ENCODE peak calls at places on chromosomes 3 and 15, in five cellular contexts. One of them, this sample, is unnamed.
A peak's percentile ranks its signal among the peaks of the same experiment; 100 is the strongest.

GRCh38 chr3:35908366-35909232 is 269.3 kb downstream of the ARPP21 start:
- DNase-seq in IMR-90: peak; percentile 70
- DNase-seq in A549: peak; percentile 78
- DNase-seq in HepG2: peak; percentile 44
- DNase-seq in K562: peak; percentile 32
- DNase-seq in this sample: peak; percentile 85

GRCh38 chr3:106097817-106098410 is 229.1 kb upstream of the CBLB start:
- DNase-seq in IMR-90: peak; percentile 51
- DNase-seq in A549: no peak
- DNase-seq in HepG2: no peak
- DNase-seq in K562: no peak
- DNase-seq in this sample: no peak

GRCh38 chr15:69398541-69398940 is 15.6 kb upstream of the KIF23 start:
- DNase-seq in IMR-90: peak; percentile 67
- DNase-seq in A549: no peak
- DNase-seq in HepG2: no peak
- DNase-seq in K562: no peak
- DNase-seq in this sample: no peak

GRCh38 chr3:184289426-184289938 is 9.6 kb upstream of the PSMD2 start:
- DNase-seq in IMR-90: peak; percentile 38
- DNase-seq in A549: peak; percentile 66
- DNase-seq in HepG2: no peak
- DNase-seq in K562: peak; percentile 75
- DNase-seq in this sample: peak; percentile 91

GRCh38 chr3:12815719-12816118 is 19.2 kb downstream of the CAND2 start:
- DNase-seq in IMR-90: no peak
- DNase-seq in A549: no peak
- DNase-seq in HepG2: no peak
- DNase-seq in K562: no peak
- DNase-seq in this sample: no peak

GRCh38 chr3:107545680-107546120 is 22.9 kb downstream of the BBX start:
- DNase-seq in IMR-90: peak; percentile 39
- DNase-seq in A549: no peak
- DNase-seq in HepG2: no peak
- DNase-seq in K562: no peak
- DNase-seq in this sample: no peak

GRCh38 chr15:75031773-75032302 is 8.4 kb downstream of the PPCDC start:
- DNase-seq in IMR-90: no peak
- DNase-seq in A549: no peak
- DNase-seq in HepG2: no peak
- DNase-seq in K562: no peak
- DNase-seq in this sample: no peak

GRCh38 chr3:4746241-4746958 is 232.8 kb upstream of the BHLHE40 start:
- DNase-seq in IMR-90: peak; percentile 70
- DNase-seq in A549: peak; percentile 70
- DNase-seq in HepG2: no peak
- DNase-seq in K562: no peak
- DNase-seq in this sample: no peak

GRCh38 chr15:89105147-89105546 is 16.9 kb downstream of the ABHD2 start:
- DNase-seq in IMR-90: peak; percentile 99
- DNase-seq in A549: peak; percentile 75
- DNase-seq in HepG2: peak; percentile 45
- DNase-seq in K562: no peak
- DNase-seq in this sample: no peak

GRCh38 chr3:12954180-12954579 is 112.8 kb upstream of the RPL32 start:
- DNase-seq in IMR-90: no peak
- DNase-seq in A549: no peak
- DNase-seq in HepG2: no peak
- DNase-seq in K562: no peak
- DNase-seq in this sample: no peak

GRCh38 chr15:69129026-69129385 is 31.4 kb upstream of the GLCE start:
- DNase-seq in IMR-90: no peak
- DNase-seq in A549: no peak
- DNase-seq in HepG2: no peak
- DNase-seq in K562: no peak
- DNase-seq in this sample: no peak

GRCh38 chr3:123883656-123884257 is 375 bp downstream of the MYLK start:
- DNase-seq in IMR-90: no peak
- DNase-seq in A549: peak; percentile 16
- DNase-seq in HepG2: no peak
- DNase-seq in K562: no peak
- DNase-seq in this sample: no peak

GRCh38 chr15:90749754-90750153 is 32.6 kb downstream of the BLM start:
- DNase-seq in IMR-90: no peak
- DNase-seq in A549: no peak
- DNase-seq in HepG2: no peak
- DNase-seq in K562: no peak
- DNase-seq in this sample: no peak

GRCh38 chr15:40320931-40321371 is 2.5 kb upstream of the INAFM2 start:
- DNase-seq in IMR-90: peak; percentile 67
- DNase-seq in A549: peak; percentile 48
- DNase-seq in HepG2: peak; percentile 66
- DNase-seq in K562: peak; percentile 68
- DNase-seq in this sample: no peak

GRCh38 chr3:33299395-33300081 is 22.3 kb downstream of the FBXL2 start:
- DNase-seq in IMR-90: peak; percentile 76
- DNase-seq in A549: peak; percentile 18
- DNase-seq in HepG2: no peak
- DNase-seq in K562: no peak
- DNase-seq in this sample: no peak

GRCh38 chr15:36826948-36827347 is 247.5 kb downstream of the CDIN1 start:
- DNase-seq in IMR-90: no peak
- DNase-seq in A549: no peak
- DNase-seq in HepG2: no peak
- DNase-seq in K562: no peak
- DNase-seq in this sample: no peak

GRCh38 chr3:157130881-157131251 is 29.1 kb downstream of the CCNL1 start:
- DNase-seq in IMR-90: no peak
- DNase-seq in A549: no peak
- DNase-seq in HepG2: no peak
- DNase-seq in K562: no peak
- DNase-seq in this sample: no peak

GRCh38 chr3:25587526-25587925 is 77.2 kb downstream of the TOP2B start:
- DNase-seq in IMR-90: no peak
- DNase-seq in A549: no peak
- DNase-seq in HepG2: no peak
- DNase-seq in K562: no peak
- DNase-seq in this sample: no peak

GRCh38 chr3:129313415-129313982 is 34.8 kb downstream of the HMCES start:
- DNase-seq in IMR-90: peak; percentile 9
- DNase-seq in A549: no peak
- DNase-seq in HepG2: no peak
- DNase-seq in K562: no peak
- DNase-seq in this sample: no peak

GRCh38 chr3:134485075-134485536 is 679 bp downstream of the ANAPC13 start:
- DNase-seq in IMR-90: no peak
- DNase-seq in A549: peak; percentile 12
- DNase-seq in HepG2: peak; percentile 25
- DNase-seq in K562: no peak
- DNase-seq in this sample: no peak

GRCh38 chr3:133238015-133238414 is 161.8 kb upstream of the BFSP2 start:
- DNase-seq in IMR-90: peak; percentile 9
- DNase-seq in A549: no peak
- DNase-seq in HepG2: no peak
- DNase-seq in K562: no peak
- DNase-seq in this sample: no peak
- TF ChIP-seq MAFK in IMR-90: no peak
- TF ChIP-seq MAFK in A549: no peak
- TF ChIP-seq MAFK in HepG2: no peak
- TF ChIP-seq MAFK in K562: no peak
- TF ChIP-seq MAFK in this sample: no peak

GRCh38 chr3:16761576-16761975 is 123.2 kb upstream of the PLCL2 start:
- DNase-seq in IMR-90: no peak
- DNase-seq in A549: no peak
- DNase-seq in HepG2: no peak
- DNase-seq in K562: no peak
- DNase-seq in this sample: no peak

GRCh38 chr3:16759227-16759903 is 125.4 kb upstream of the PLCL2 start:
- DNase-seq in IMR-90: no peak
- DNase-seq in A549: no peak
- DNase-seq in HepG2: no peak
- DNase-seq in K562: no peak
- DNase-seq in this sample: no peak
- TF ChIP-seq MAFK in IMR-90: no peak
- TF ChIP-seq MAFK in A549: no peak
- TF ChIP-seq MAFK in HepG2: no peak
- TF ChIP-seq MAFK in K562: no peak
- TF ChIP-seq MAFK in this sample: no peak

DNA sequence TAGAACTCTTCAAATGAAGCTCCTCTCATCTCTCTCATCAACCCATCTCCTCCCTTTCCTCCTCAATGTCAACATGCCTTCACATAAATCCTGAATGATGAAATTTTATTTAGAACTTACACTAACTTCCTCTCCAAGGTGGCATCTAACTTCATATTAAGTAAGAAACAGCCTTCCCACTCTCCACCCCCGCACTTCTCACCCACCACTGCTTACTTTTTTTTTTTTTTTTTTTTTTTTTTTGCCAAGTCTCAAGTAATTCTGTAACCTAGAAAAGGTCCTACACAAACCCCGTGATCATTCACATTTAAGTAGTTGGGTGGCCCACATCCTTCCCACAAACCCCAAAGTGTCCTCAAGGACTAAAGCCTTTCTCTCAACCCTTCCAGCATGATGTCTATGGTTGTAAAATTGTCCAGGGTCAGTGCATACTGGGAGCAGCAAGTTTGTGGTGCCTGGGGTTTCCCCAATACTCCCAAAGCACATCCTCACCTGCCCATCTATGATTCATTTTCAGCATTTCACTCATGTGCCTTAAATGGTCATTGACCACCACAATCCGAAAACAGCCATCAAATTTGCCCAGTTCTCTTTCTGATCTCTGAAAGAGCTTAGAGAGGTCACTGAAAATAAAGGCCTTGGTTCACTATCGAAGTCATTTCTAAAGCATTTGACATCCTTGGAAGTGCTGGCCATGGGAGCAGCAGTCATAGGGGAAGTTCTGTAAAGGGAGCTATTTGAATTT is 47.2 kb downstream of the CD86 start:
- DNase-seq in IMR-90: no peak
- DNase-seq in A549: no peak
- DNase-seq in HepG2: no peak
- DNase-seq in K562: no peak
- DNase-seq in this sample: no peak
- TF ChIP-seq MAFK in IMR-90: no peak
- TF ChIP-seq MAFK in A549: no peak
- TF ChIP-seq MAFK in HepG2: no peak
- TF ChIP-seq MAFK in K562: no peak
- TF ChIP-seq MAFK in this sample: no peak

DNA sequence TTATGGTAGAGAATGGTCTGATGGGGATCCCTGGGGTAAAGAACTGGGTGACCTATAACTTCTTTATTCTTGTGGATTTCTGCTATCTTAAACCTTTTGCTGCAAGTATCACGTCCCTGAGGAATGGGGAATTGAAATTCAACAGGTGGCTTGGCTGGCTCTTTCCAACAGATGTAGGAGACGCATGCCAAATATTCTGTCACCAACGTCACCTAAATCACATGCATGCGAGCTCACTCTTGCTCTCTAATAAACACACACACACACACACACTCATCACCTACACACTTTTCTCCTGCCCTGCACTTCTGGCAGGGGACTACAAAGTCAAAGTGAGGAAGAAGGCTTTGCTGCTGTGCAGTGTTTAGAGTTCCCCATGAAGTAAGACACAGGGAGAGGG is 145.8 kb upstream of the NECTIN3 start:
- DNase-seq in IMR-90: no peak
- DNase-seq in A549: no peak
- DNase-seq in HepG2: no peak
- DNase-seq in K562: no peak
- DNase-seq in this sample: no peak
- TF ChIP-seq MAFK in IMR-90: no peak
- TF ChIP-seq MAFK in A549: no peak
- TF ChIP-seq MAFK in HepG2: no peak
- TF ChIP-seq MAFK in K562: no peak
- TF ChIP-seq MAFK in this sample: no peak

GRCh38 chr3:19596408-19596807 is 337.6 kb downstream of the EFHB start:
- DNase-seq in IMR-90: no peak
- DNase-seq in A549: no peak
- DNase-seq in HepG2: no peak
- DNase-seq in K562: no peak
- DNase-seq in this sample: no peak

GRCh38 chr3:19595884-19596283 is 338.1 kb downstream of the EFHB start:
- DNase-seq in IMR-90: no peak
- DNase-seq in A549: no peak
- DNase-seq in HepG2: no peak
- DNase-seq in K562: no peak
- DNase-seq in this sample: no peak

GRCh38 chr3:19598870-19599269 is 335.1 kb downstream of the EFHB start:
- DNase-seq in IMR-90: no peak
- DNase-seq in A549: no peak
- DNase-seq in HepG2: no peak
- DNase-seq in K562: no peak
- DNase-seq in this sample: no peak
- TF ChIP-seq MAFK in IMR-90: no peak
- TF ChIP-seq MAFK in A549: no peak
- TF ChIP-seq MAFK in HepG2: no peak
- TF ChIP-seq MAFK in K562: no peak
- TF ChIP-seq MAFK in this sample: no peak

GRCh38 chr15:84835661-84836384 is 18.7 kb downstream of the ALPK3 start:
- DNase-seq in IMR-90: no peak
- DNase-seq in A549: no peak
- DNase-seq in HepG2: no peak
- DNase-seq in K562: no peak
- DNase-seq in this sample: no peak
- TF ChIP-seq MAFK in IMR-90: no peak
- TF ChIP-seq MAFK in A549: no peak
- TF ChIP-seq MAFK in HepG2: no peak
- TF ChIP-seq MAFK in K562: no peak
- TF ChIP-seq MAFK in this sample: no peak

DNA sequence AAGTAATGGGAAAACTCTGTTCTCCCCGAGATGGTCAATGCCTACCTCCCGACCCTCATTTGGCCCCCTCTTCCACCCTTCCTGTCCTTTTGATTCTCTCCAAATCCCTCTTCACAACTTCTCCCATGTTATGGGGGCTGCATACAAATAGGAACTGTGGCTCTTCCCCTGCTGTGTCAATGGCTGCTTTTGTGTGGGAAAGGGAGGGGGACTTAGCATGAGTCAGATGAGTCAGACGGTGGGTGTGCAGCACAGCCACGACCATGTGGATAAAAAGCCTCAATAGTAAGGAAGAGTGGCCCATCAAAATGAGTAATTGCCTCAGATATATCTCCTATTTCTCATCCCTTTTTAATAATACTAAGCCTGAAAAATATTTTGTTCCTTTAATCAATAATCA is 31.9 kb downstream of the SPATA16 start:
- DNase-seq in IMR-90: no peak
- DNase-seq in A549: no peak
- DNase-seq in HepG2: no peak
- DNase-seq in K562: no peak
- DNase-seq in this sample: no peak
- TF ChIP-seq MAFK in IMR-90: no peak
- TF ChIP-seq MAFK in A549: no peak
- TF ChIP-seq MAFK in HepG2: no peak
- TF ChIP-seq MAFK in K562: no peak
- TF ChIP-seq MAFK in this sample: no peak

This sample was measured in H1.